ENCODE peak calls at places on chromosomes 4 and X, in four cellular contexts. U, B, Y and R are unnamed samples.

GRCh38 chrX:48466696-48467095 is 3.4 kb downstream of the SLC38A5 start:
- DNase-seq in U (no peak), B (no peak), Y (no peak), R (no peak)

GRCh38 chrX:34687095-34687494 is 30.0 kb upstream of the TMEM47 start:
- DNase-seq in U (no peak), B (no peak), Y (no peak), R (no peak)

GRCh38 chr4:177369372-177369771 is 59.7 kb downstream of the NEIL3 start:
- DNase-seq in U (no peak), B (no peak), Y (no peak), R (no peak)

GRCh38 chrX:68686684-68687045 is 39.2 kb downstream of the STARD8 start:
- DNase-seq in U (peak), B (peak), Y (no peak), R (no peak)

GRCh38 chrX:13177921-13178320 is 133.5 kb upstream of the FAM9C start:
- DNase-seq in U (no peak), B (no peak), Y (no peak), R (no peak)

GRCh38 chrX:99301990-99302389 is 1108.1 kb downstream of the PCDH19 start:
- DNase-seq in U (peak), B (peak), Y (peak), R (peak)

GRCh38 chr4:7630559-7631287 is 196.0 kb upstream of the PSAPL1 start:
- DNase-seq in U (no peak), B (peak), Y (peak), R (no peak)

GRCh38 chr4:59597536-59598232 is 1602.4 kb upstream of the ADGRL3 start:
- DNase-seq in U (peak), B (no peak), Y (no peak), R (no peak)

GRCh38 chr4:33725861-33726260 is 2518.5 kb downstream of the ARAP2 start:
- DNase-seq in U (no peak), B (no peak), Y (no peak), R (no peak)

GRCh38 chrX:80879143-80879542 is 69.5 kb upstream of the BRWD3 start:
- DNase-seq in U (no peak), B (peak), Y (peak), R (no peak)

GRCh38 chrX:14753436-14753835 is 119.4 kb downstream of the FANCB start:
- DNase-seq in U (peak), B (no peak), Y (no peak), R (no peak)

GRCh38 chr4:168575473-168575872 is 78.6 kb downstream of the PALLD start:
- DNase-seq in U (no peak), B (no peak), Y (no peak), R (no peak)

GRCh38 chr4:52939739-52940138 is 77.6 kb downstream of the RASL11B start:
- DNase-seq in U (no peak), B (no peak), Y (no peak), R (no peak)

GRCh38 chr4:70778888-70779422 is 57.2 kb downstream of the RUFY3 start:
- DNase-seq in U (no peak), B (peak), Y (no peak), R (no peak)

GRCh38 chrX:69815063-69815462 is 199.2 kb downstream of the EDA start:
- DNase-seq in U (no peak), B (no peak), Y (no peak), R (no peak)

GRCh38 chr4:96145671-96146070 is 305.8 kb downstream of the PDHA2 start:
- DNase-seq in U (no peak), B (no peak), Y (no peak), R (no peak)

GRCh38 chrX:121853762-121854613 is 806.6 kb downstream of the GLUD2 start:
- DNase-seq in U (no peak), B (no peak), Y (no peak), R (no peak)

GRCh38 chr4:105399535-105400161 is 74.2 kb downstream of the PPA2 start:
- DNase-seq in U (no peak), B (no peak), Y (peak), R (no peak)

GRCh38 chrX:118552501-118552900 is 56.9 kb downstream of the DOCK11 start:
- DNase-seq in U (no peak), B (no peak), Y (peak), R (no peak)

GRCh38 chr4:80240976-80241375 is 25.5 kb upstream of the FGF5 start:
- DNase-seq in U (no peak), B (no peak), Y (no peak), R (no peak)

GRCh38 chr4:188819243-188819642 is 680.0 kb downstream of the TRIML1 start:
- DNase-seq in U (no peak), B (no peak), Y (no peak), R (no peak)

GRCh38 chr4:149140841-149141240 is 674.8 kb downstream of the IQCM start:
- DNase-seq in U (no peak), B (no peak), Y (peak), R (no peak)

GRCh38 chr4:139922625-139923024 is 231.4 kb downstream of the MAML3 start:
- DNase-seq in U (no peak), B (no peak), Y (peak), R (no peak)

GRCh38 chr4:168514249-168514852 is 17.5 kb downstream of the PALLD start:
- DNase-seq in U (peak), B (peak), Y (peak), R (peak)

GRCh38 chr4:182126567-182126966 is 116.6 kb upstream of the TENM3 start:
- DNase-seq in U (no peak), B (no peak), Y (no peak), R (no peak)

GRCh38 chr4:137739391-137739790 is 207.1 kb upstream of the PCDH18 start:
- DNase-seq in U (peak), B (no peak), Y (no peak), R (no peak)
- H2AFZ ChIP-seq in U (no peak), B (no peak), Y (no peak), R (no peak)

GRCh38 chr4:186942745-186943606 is 219.3 kb upstream of the FAT1 start:
- DNase-seq in U (peak), B (peak), Y (no peak), R (peak)
- H3K4me3 ChIP-seq in U (no peak), B (no peak), Y (no peak), R (no peak)

DNA sequence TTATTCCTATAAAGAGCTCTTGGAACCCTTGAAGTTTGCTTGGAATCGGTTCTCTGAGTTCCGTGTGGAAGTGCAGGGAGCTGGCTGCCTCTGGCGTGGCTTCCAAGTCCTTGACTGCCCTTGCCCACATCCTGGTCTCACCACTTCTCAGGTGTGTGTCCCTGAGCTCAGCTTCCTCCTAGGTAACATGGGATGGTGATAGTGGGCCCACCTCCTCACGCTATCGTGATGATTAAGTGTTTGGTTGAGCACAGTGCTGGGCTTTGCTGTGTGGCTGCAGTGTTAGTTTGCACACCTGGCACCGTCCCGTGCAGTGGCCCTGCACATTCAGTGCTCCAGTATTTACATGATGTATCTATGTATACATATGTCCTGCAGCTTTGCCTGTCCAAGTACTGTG is 81.5 kb downstream of the CLDN34 start:
- DNase-seq in U (no peak), B (no peak), Y (no peak), R (no peak)
- TF ChIP-seq EZH2phosphoT487 in U (no peak), B (no peak), Y (no peak), R (no peak)

DNA sequence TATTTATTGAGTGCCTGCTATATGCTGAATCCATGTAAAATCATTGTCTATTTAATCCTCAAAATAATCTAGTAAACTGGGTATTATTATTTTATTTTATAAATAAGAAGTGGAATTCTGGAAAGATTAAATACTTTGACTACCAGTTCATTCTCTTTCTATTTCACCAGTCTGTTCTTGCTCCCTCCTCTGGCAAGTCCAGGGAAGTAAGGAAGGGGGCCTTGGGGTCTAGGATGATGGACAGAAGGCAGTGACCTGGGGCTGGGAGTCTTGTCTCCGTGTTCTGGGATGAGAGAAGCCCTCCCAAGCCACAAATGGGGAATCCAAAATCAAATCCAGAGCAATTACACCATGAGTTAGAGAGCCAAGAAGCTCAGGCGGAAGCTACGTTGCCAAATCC is 28.4 kb upstream of the PARM1 start:
- DNase-seq in U (no peak), B (no peak), Y (no peak), R (no peak)
- H2AFZ ChIP-seq in U (no peak), B (no peak), Y (no peak), R (no peak)

DNA sequence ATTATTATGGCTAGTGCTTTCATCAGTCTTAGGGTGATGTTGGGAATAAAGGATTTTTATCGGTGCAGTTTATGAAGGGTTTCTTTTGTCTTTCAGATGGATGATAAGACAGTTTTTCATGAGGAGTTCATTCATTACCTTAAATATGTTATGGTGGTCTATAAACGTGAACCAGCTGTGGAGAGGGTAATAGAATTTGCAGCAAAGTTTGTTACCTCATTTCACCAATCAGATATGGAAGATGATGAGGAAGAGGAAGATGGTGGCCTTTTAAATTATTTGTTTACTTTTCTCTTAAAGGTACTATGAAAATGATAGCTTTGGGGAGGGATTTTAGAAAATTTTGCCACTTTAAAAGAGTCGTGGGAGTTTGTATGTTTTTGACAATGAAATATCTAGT is 1.3 kb downstream of the NCAPG start:
- DNase-seq in U (no peak), B (no peak), Y (no peak), R (peak)
- H3K4me3 ChIP-seq in U (peak), B (peak), Y (peak), R (peak)

DNA sequence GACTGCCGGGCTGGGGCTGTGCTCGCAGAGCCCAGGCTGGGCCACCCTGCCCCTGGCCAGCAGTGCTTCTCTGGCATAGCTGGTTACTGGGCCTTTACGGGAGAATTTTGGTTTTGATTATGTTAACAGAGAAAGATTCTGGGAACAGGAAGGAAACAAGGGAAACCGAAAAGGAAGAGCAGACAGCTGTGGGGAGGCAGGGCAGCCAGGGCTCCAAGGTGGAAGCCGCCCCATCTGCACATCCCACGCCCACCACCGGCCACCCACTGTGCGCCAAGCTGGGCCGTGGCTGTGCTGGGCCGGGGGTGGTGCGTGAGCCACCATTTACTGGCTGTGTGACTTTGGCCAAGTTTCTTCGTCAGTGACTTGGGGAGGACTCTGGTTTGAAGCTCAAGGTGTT is 20.1 kb downstream of the SH3BP2 start:
- DNase-seq in U (no peak), B (no peak), Y (no peak), R (no peak)
- TF ChIP-seq EZH2phosphoT487 in U (no peak), B (no peak), Y (no peak), R (no peak)

DNA sequence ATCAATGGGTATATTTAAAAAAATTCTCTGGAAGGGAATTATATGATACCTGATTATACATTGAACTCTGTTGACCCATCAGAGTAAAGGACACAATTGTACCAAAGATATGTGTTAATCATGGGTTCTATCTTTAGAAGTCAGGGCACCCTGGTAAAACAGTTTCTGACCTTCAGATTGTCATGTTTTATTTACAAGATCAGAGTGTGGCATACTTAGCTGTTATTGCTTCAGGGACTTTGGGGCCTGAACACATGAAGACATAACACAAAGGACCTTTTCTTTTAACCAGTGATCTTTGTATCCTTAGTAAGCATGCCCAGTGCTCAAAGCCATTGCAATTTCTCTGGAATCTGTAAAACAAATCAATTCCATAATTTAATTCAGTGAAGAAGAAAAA is 204.8 kb upstream of the RPS6KA3 start:
- DNase-seq in U (no peak), B (no peak), Y (no peak), R (no peak)
- H2AFZ ChIP-seq in U (no peak), B (no peak), Y (peak), R (no peak)

GRCh38 chrX:723781-724180 is 93.2 kb downstream of the SHOX start:
- DNase-seq in U (no peak), B (no peak), Y (no peak), R (no peak)

GRCh38 chrX:720858-721257 is 90.3 kb downstream of the SHOX start:
- DNase-seq in U (no peak), B (no peak), Y (no peak), R (no peak)

GRCh38 chrX:716136-716535 is 85.5 kb downstream of the SHOX start:
- DNase-seq in U (no peak), B (no peak), Y (no peak), R (no peak)

GRCh38 chrX:724256-724655 is 93.7 kb downstream of the SHOX start:
- DNase-seq in U (no peak), B (no peak), Y (no peak), R (no peak)

DNA sequence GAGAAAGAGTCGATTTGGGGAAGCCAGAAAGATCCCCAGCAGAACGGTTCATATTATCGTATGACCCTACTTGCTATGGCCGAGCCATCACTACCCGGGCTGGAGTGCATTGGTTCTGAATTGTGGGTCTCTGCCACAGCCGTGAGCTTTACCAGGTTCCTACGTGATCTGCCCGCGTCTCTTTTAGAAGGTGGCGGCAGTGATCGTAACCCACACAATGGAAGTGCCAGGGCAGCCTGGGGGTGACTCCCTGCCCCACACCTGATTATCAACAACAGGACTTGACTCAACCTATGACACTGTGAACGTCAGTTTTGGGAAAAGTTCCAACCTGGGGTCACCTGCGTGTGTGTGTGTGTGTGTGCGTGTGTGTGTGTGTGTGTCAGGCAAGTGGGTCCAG is 90.8 kb downstream of the SHOX start:
- DNase-seq in U (no peak), B (no peak), Y (no peak), R (no peak)
- H3K4me3 ChIP-seq in U (no peak), B (no peak), Y (no peak), R (no peak)